ENCODE peak calls at places on chromosomes 1 and 21, in six cellular contexts. F is A549, B is K562, R is endothelial cell of umbilical vein, M is GM12878, N is HepG2. X is an unnamed sample.

GRCh38 chr1:2534775-2535387 is 4.8 kb upstream of the HES5 start:
- DNase-seq in F (no peak), B (peak; percentile 40), R (no peak), M (no peak), N (no peak), X (no peak)

GRCh38 chr1:24554714-24555113 is 1.2 kb upstream of the NCMAP start:
- DNase-seq in F (no peak), B (no peak), R (no peak), M (no peak), N (no peak), X (no peak)

GRCh38 chr1:32398401-32398800 is 4.2 kb upstream of the BSDC1 start:
- DNase-seq in F (no peak), B (no peak), R (no peak), M (no peak), N (no peak), X (no peak)

GRCh38 chr1:184974086-184974836 is at the start of gene NIBAN1:
- DNase-seq in F (peak; percentile 48), B (peak; percentile 61), R (peak; percentile 20), M (no peak), N (no peak), X (peak; percentile 86)

GRCh38 chr1:227544067-227544655 is 19.2 kb upstream of the ZNF678 start:
- DNase-seq in F (no peak), B (no peak), R (no peak), M (no peak), N (no peak), X (no peak)

GRCh38 chr1:6137758-6138157 is 42.4 kb downstream of the CHD5 start:
- DNase-seq in F (no peak), B (no peak), R (no peak), M (no peak), N (no peak), X (no peak)

GRCh38 chr1:228734881-228735801 is at the start of gene RHOU:
- DNase-seq in F (peak; percentile 67), B (no peak), R (peak; percentile 51), M (no peak), N (peak; percentile 20), X (peak; percentile 79)

GRCh38 chr21:42848932-42849758 is 30.2 kb downstream of the WDR4 start:
- DNase-seq in F (no peak), B (no peak), R (no peak), M (no peak), N (no peak), X (no peak)

GRCh38 chr1:3924871-3925655 is 25.0 kb upstream of the C1orf174 start:
- DNase-seq in F (no peak), B (no peak), R (no peak), M (no peak), N (no peak), X (peak; percentile 35)

GRCh38 chr1:2185880-2186855 is 8.4 kb downstream of the FAAP20 start:
- DNase-seq in F (no peak), B (no peak), R (no peak), M (no peak), N (no peak), X (no peak)

GRCh38 chr21:38544681-38545080 is 46.4 kb upstream of the ERG start:
- DNase-seq in F (no peak), B (no peak), R (no peak), M (no peak), N (no peak), X (no peak)

GRCh38 chr1:173395762-173396161 is 81.4 kb upstream of the PRDX6 start:
- DNase-seq in F (no peak), B (no peak), R (no peak), M (no peak), N (no peak), X (no peak)

GRCh38 chr1:216186816-216187215 is 236.4 kb downstream of the USH2A start:
- DNase-seq in F (no peak), B (no peak), R (no peak), M (no peak), N (no peak), X (no peak)

GRCh38 chr1:46804926-46805325 is 6.1 kb downstream of the CYP4B1 start:
- DNase-seq in F (no peak), B (no peak), R (no peak), M (no peak), N (no peak), X (no peak)

GRCh38 chr1:172359531-172359991 is 60.9 kb upstream of the C1orf105 start:
- DNase-seq in F (peak; percentile 76), B (no peak), R (peak; percentile 90), M (no peak), N (peak; percentile 39), X (no peak)

GRCh38 chr1:196516373-196516772 is 91.9 kb downstream of the KCNT2 start:
- DNase-seq in F (no peak), B (no peak), R (no peak), M (no peak), N (no peak), X (no peak)

GRCh38 chr1:204089044-204089751 is 16.3 kb downstream of the SOX13 start:
- DNase-seq in F (no peak), B (no peak), R (peak; percentile 50), M (no peak), N (no peak), X (no peak)

GRCh38 chr1:212247179-212247721 is 38.0 kb upstream of the PPP2R5A start:
- DNase-seq in F (no peak), B (no peak), R (peak; percentile 67), M (no peak), N (peak; percentile 63), X (no peak)

GRCh38 chr1:53697671-53698380 is 41.1 kb downstream of the GLIS1 start:
- DNase-seq in F (no peak), B (no peak), R (no peak), M (no peak), N (no peak), X (no peak)

GRCh38 chr1:67789551-67789950 is 43.7 kb downstream of the GNG12 start:
- DNase-seq in F (no peak), B (no peak), R (peak; percentile 81), M (no peak), N (no peak), X (no peak)

GRCh38 chr1:205810448-205811157 is 2.4 kb downstream of the SLC41A1 start:
- DNase-seq in F (peak; percentile 17), B (no peak), R (no peak), M (no peak), N (no peak), X (peak; percentile 25)

GRCh38 chr21:45363921-45364463 is 41.0 kb upstream of the COL18A1 start:
- DNase-seq in F (peak; percentile 91), B (peak; percentile 75), R (peak; percentile 99), M (peak; percentile 8), N (peak; percentile 82), X (peak; percentile 67)

GRCh38 chr1:204384636-204385354 is 25.1 kb upstream of the PLEKHA6 start:
- DNase-seq in F (no peak), B (no peak), R (peak; percentile 78), M (no peak), N (no peak), X (no peak)

GRCh38 chr1:233304489-233305102 is 9.1 kb upstream of the PCNX2 start:
- DNase-seq in F (peak; percentile 38), B (peak; percentile 29), R (peak; percentile 35), M (no peak), N (no peak), X (peak; percentile 52)

GRCh38 chr1:243596441-243597183 is 253.4 kb downstream of the AKT3 start:
- DNase-seq in F (no peak), B (no peak), R (no peak), M (peak; percentile 76), N (no peak), X (peak; percentile 89)

GRCh38 chr1:113654883-113655282 is 104.4 kb downstream of the PHTF1 start:
- DNase-seq in F (no peak), B (no peak), R (no peak), M (no peak), N (no peak), X (no peak)

GRCh38 chr1:24284156-24284471 is 35.0 kb upstream of the GRHL3 start:
- DNase-seq in F (no peak), B (no peak), R (no peak), M (no peak), N (no peak), X (no peak)

GRCh38 chr1:11458811-11459275 is 20.1 kb upstream of the DISP3 start:
- DNase-seq in F (no peak), B (no peak), R (peak; percentile 67), M (no peak), N (no peak), X (no peak)
- TF ChIP-seq MYC in F (no peak), B (no peak), R (no peak), M (no peak), N (no peak), X (no peak)

DNA sequence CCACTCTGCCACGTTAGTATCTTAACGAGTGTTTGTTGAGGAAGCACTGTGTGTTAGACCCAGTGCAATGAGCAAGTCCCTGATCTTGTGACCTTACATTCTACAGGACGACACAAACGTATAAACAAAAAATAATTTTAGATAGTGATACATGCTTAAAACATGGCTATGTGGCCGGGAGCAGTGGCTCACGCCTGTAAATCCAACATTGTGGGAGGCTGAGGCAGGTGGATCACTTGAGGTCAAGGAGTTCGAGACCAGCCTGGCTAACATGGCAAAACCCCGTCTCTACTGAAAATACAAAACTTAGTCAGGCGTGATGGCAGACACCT is 19.6 kb downstream of the MTX1 start:
- DNase-seq in F (no peak), B (no peak), R (no peak), M (no peak), N (no peak), X (no peak)
- H3K4me3 ChIP-seq in F (peak overlapping the region; percentile 23), B (peak overlapping the region; percentile 51), R (no peak overlapping the region), M (peak overlapping the region; percentile 66), N (no peak overlapping the region), X (peak overlapping the region; percentile 69)

GRCh38 chr1:154705544-154705943 is 97.6 kb upstream of the ADAR start:
- DNase-seq in F (no peak), B (no peak), R (no peak), M (no peak), N (no peak), X (no peak)

GRCh38 chr1:154707901-154708514 is 100.0 kb upstream of the ADAR start:
- DNase-seq in F (no peak), B (no peak), R (no peak), M (no peak), N (no peak), X (no peak)

GRCh38 chr1:154706851-154707250 is 98.9 kb upstream of the ADAR start:
- DNase-seq in F (no peak), B (no peak), R (no peak), M (no peak), N (no peak), X (no peak)

GRCh38 chr1:154698320-154699096 is 90.5 kb upstream of the ADAR start:
- DNase-seq in F (no peak), B (no peak), R (no peak), M (no peak), N (peak; percentile 78), X (no peak)

DNA sequence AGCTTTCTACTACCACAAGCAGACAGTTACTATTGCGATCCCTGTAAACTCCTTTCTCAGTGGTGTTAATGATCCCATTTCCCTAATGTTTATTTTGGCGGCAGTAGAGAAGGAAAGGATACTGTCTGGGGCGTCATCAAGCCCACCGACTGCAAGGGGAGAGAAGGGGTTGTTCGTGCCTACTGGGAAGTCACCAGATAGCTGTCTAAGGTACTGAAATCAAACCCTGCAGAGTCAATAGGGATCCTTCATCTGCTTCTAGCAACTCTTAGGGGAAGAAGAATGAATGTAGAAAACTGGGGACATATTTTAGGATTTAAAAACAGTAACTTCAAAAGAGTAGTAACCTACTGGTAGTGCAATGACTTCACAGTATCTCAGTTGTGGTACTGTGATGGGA is 95.2 kb upstream of the ADAR start:
- DNase-seq in F (no peak), B (no peak), R (peak; percentile 17), M (no peak), N (no peak), X (peak; percentile 16)
- TF ChIP-seq POLR2A in F (no peak), B (no peak), R (no peak), M (no peak), N (no peak), X (no peak)

GRCh38 chr1:223712856-223713494 is 636 bp downstream of the CAPN2 start:
- DNase-seq in F (no peak), B (peak; percentile 82), R (peak; percentile 25), M (no peak), N (no peak), X (peak; percentile 47)
- TF ChIP-seq MYC in F (no peak), B (no peak), R (no peak), M (no peak), N (no peak), X (no peak)

X was measured in NB4.